ENCODE peak calls at places on chromosome 14, in five cellular contexts. A is H1, I is H9, U is neuronal stem cell, J is trophoblast cell. D is an unnamed sample.

GRCh38 chr14:75769047-75769685 is 108.1 kb downstream of the TTLL5 start:
- DNase-seq in A (no peak), I (no peak), U (no peak), J (no peak), D (no peak)

GRCh38 chr14:36941783-36942521 is 230.5 kb downstream of the SLC25A21 start:
- DNase-seq in A (peak; percentile 27), J (peak; percentile 51), U (peak; percentile 59), I (peak; percentile 60), D (peak; percentile 62)

GRCh38 chr14:45698462-45699134 is 445.6 kb upstream of the MIS18BP1 start:
- DNase-seq in J (no peak), U (no peak), I (no peak), A (no peak), D (peak; percentile 45)

GRCh38 chr14:58977366-58977765 is 211.1 kb upstream of the DAAM1 start:
- DNase-seq in U (no peak), A (no peak), I (no peak), J (peak; percentile 11), D (peak; percentile 71)

GRCh38 chr14:65506801-65507200 is 94.3 kb downstream of the FUT8 start:
- DNase-seq in I (no peak), U (no peak), J (no peak), A (peak; percentile 10), D (no peak)

GRCh38 chr14:46580941-46581671 is 70.5 kb downstream of the RPL10L start:
- DNase-seq in U (peak; percentile 29), A (peak; percentile 2), I (peak; percentile 38), J (no peak), D (peak; percentile 62)

GRCh38 chr14:91244501-91244901 is at the start of gene GPR68:
- DNase-seq in U (no peak), J (no peak), A (no peak), I (peak; percentile 67), D (peak; percentile 56)

GRCh38 chr14:58904771-58905170 is 267.0 kb downstream of the DACT1 start:
- DNase-seq in J (no peak), I (no peak), A (no peak), U (no peak), D (no peak)

GRCh38 chr14:103112488-103113243 is 10.6 kb upstream of the TNFAIP2 start:
- DNase-seq in J (no peak), A (no peak), U (no peak), I (no peak), D (no peak)

GRCh38 chr14:73997944-73998451 is 21.1 kb downstream of the ENTPD5 start:
- DNase-seq in U (no peak), A (no peak), J (no peak), I (no peak), D (no peak)

GRCh38 chr14:51652168-51653095 is 722 bp downstream of the FRMD6 start:
- DNase-seq in U (no peak), J (no peak), A (no peak), I (peak; percentile 49), D (no peak)

GRCh38 chr14:21825845-21826244 is 152.2 kb upstream of the OR4E1 start:
- DNase-seq in A (no peak), I (no peak), J (no peak), U (no peak), D (no peak)

GRCh38 chr14:90781344-90781761 is 34.9 kb downstream of the TTC7B start:
- DNase-seq in U (no peak), A (no peak), I (no peak), J (no peak), D (peak; percentile 58)

GRCh38 chr14:56422703-56423213 is 156.8 kb upstream of the TMEM260 start:
- DNase-seq in I (peak; percentile 36), J (peak; percentile 24), U (peak; percentile 21), A (no peak), D (peak; percentile 75)

GRCh38 chr14:53109028-53109687 is 44.0 kb downstream of the DDHD1 start:
- DNase-seq in I (no peak), J (no peak), U (no peak), A (no peak), D (peak; percentile 38)

GRCh38 chr14:67263499-67264149 is 22.4 kb downstream of the PALS1 start:
- DNase-seq in J (no peak), U (no peak), A (no peak), I (no peak), D (peak; percentile 88)

GRCh38 chr14:76995279-76996035 is 33.1 kb downstream of the IRF2BPL start:
- DNase-seq in J (no peak), A (no peak), U (no peak), I (no peak), D (no peak)

GRCh38 chr14:71711619-71712018 is 220.6 kb upstream of the RGS6 start:
- DNase-seq in J (no peak), A (no peak), I (no peak), U (peak; percentile 26), D (no peak)

GRCh38 chr14:74836251-74836957 is 39.5 kb downstream of the PROX2 start:
- DNase-seq in I (no peak), A (no peak), U (no peak), J (no peak), D (no peak)

GRCh38 chr14:67620217-67620789 is 583 bp downstream of the ARG2 start:
- DNase-seq in J (no peak), A (no peak), U (peak; percentile 47), I (peak; percentile 58), D (peak; percentile 23)

GRCh38 chr14:35390577-35391387 is 13.8 kb downstream of the NFKBIA start:
- DNase-seq in I (no peak), A (no peak), U (no peak), J (peak; percentile 28), D (peak; percentile 84)

GRCh38 chr14:30227436-30227835 is 299.8 kb upstream of the PRKD1 start:
- DNase-seq in J (no peak), A (no peak), I (no peak), U (no peak), D (no peak)

GRCh38 chr14:50620341-50620740 is 47.8 kb downstream of the SAV1 start:
- DNase-seq in I (no peak), U (no peak), A (no peak), J (no peak), D (no peak)

GRCh38 chr14:97266653-97267052 is 469.5 kb downstream of the VRK1 start:
- DNase-seq in U (no peak), J (no peak), A (no peak), I (no peak), D (peak; percentile 2)

GRCh38 chr14:66464261-66464660 is 21.9 kb upstream of the CCDC196 start:
- DNase-seq in U (no peak), A (no peak), J (no peak), I (no peak), D (no peak)

GRCh38 chr14:22561366-22561660 is 27.7 kb downstream of the DAD1 start:
- DNase-seq in U (no peak), A (no peak), J (no peak), I (no peak), D (no peak)

GRCh38 chr14:24186831-24187537 is 1.6 kb downstream of the IPO4 start:
- DNase-seq in J (no peak), I (no peak), U (no peak), A (no peak), D (no peak)

GRCh38 chr14:73198253-73198652 is 39.1 kb upstream of the PAPLN start:
- DNase-seq in U (no peak), A (no peak), J (no peak), I (no peak), D (no peak)

GRCh38 chr14:96398921-96399320 is 7.0 kb downstream of the AK7 start:
- DNase-seq in I (no peak), A (no peak), U (no peak), J (no peak), D (no peak)

GRCh38 chr14:21308132-21308478 is 28.2 kb downstream of the RPGRIP1 start:
- DNase-seq in J (no peak), U (no peak), I (no peak), A (no peak), D (no peak)

GRCh38 chr14:78143489-78144145 is 26.6 kb upstream of the NRXN3 start:
- DNase-seq in I (no peak), J (no peak), A (no peak), U (no peak), D (no peak)

GRCh38 chr14:50319721-50320120 is 7.6 kb downstream of the DMAC2L start:
- DNase-seq in U (no peak), J (peak; percentile 27), I (no peak), A (no peak), D (peak; percentile 55)

GRCh38 chr14:78697341-78697740 is 527.2 kb downstream of the NRXN3 start:
- DNase-seq in J (no peak), U (no peak), A (no peak), I (no peak), D (peak; percentile 18)

GRCh38 chr14:89405712-89406111 is 11.3 kb downstream of the FOXN3 start:
- DNase-seq in J (no peak), A (no peak), I (no peak), U (no peak), D (no peak)

GRCh38 chr14:89409961-89410360 is 7.1 kb downstream of the FOXN3 start:
- DNase-seq in A (no peak), J (no peak), U (no peak), I (no peak), D (no peak)

GRCh38 chr14:89408907-89409675 is 7.9 kb downstream of the FOXN3 start:
- DNase-seq in J (no peak), A (no peak), I (no peak), U (no peak), D (no peak)

GRCh38 chr14:89407856-89408255 is 9.2 kb downstream of the FOXN3 start:
- DNase-seq in U (no peak), A (no peak), J (peak; percentile 41), I (no peak), D (peak; percentile 55)

GRCh38 chr14:89406941-89407340 is 10.1 kb downstream of the FOXN3 start:
- DNase-seq in A (no peak), I (no peak), J (no peak), U (no peak), D (peak; percentile 53)
- H2BK5ac ChIP-seq in A (no peak overlapping the region), I (no peak overlapping the region), J (no peak overlapping the region), U (no peak overlapping the region), D (no peak overlapping the region)

GRCh38 chr14:100213956-100214767 is 24.8 kb upstream of the YY1 start:
- DNase-seq in A (peak; percentile 71), J (peak; percentile 92), U (peak; percentile 82), I (peak; percentile 96), D (peak; percentile 70)
- H3K4ac ChIP-seq in A (no peak overlapping the region), J (peak overlapping the region; percentile 65), U (peak overlapping the region; percentile 57), I (no peak overlapping the region), D (peak overlapping the region; percentile 94)

GRCh38 chr14:41825622-41826021 is 218.9 kb downstream of the LRFN5 start:
- DNase-seq in A (no peak), I (no peak), J (no peak), U (no peak), D (no peak)
- H2BK12ac ChIP-seq in A (no peak overlapping the region), I (no peak overlapping the region), J (no peak overlapping the region), U (no peak overlapping the region), D (no peak overlapping the region)

DNA sequence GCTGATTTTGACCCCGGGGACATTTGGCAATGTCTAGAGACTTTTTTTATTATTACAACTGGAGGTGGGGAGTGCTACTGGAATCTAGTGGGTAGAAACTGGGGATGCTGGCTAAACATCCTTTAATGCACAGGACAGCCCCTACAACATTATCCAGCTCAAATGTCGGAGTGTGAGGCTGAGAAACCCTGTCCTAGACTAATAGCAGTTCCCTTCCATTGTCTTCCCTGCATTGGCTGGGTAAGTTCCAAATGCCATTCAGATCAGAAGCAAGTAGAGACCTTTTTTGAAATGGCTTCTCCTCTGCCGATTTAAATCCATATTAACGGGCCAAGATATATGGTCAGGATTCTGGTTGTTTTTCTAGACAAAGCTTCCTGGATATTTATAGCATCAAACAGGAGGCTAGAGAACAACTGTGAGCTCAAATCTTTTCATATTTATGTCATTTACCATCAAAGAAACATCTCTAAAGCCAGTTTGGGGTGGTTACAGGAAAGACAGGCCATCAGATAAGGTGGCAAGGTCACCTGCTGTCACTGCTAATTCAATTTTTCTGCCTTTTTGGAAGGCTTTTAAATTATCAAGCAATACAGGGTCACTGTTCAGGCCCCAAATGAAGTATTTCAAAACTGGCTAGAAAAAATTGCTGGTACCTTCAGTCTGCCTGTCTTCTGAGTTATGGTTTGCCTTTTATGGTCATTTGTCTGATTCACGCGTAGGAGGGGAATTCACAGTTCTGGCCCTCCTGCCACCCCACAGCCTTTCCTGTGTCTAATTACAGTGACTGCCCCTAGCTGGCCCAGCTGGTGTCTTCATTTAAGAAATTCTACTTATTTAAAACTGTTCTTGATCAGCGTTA is 20.1 kb upstream of the AKAP5 start:
- DNase-seq in J (peak; percentile 76), I (no peak), A (no peak), U (no peak), D (peak; percentile 88)
- H2BK5ac ChIP-seq in J (peak overlapping the region; percentile 13), I (no peak overlapping the region), A (no peak overlapping the region), U (no peak overlapping the region), D (peak overlapping the region; percentile 67)

D was measured in mesenchymal stem cell.